ENCODE peak calls at places on chromosomes 13 and 19, in six cellular contexts. One of them, this sample, is unnamed.
A peak's percentile ranks its signal among the peaks of the same experiment; 100 is the strongest.

GRCh38 chr13:35793823-35794222 is 317.3 kb upstream of the MAB21L1 start:
- DNase-seq in Calu3: no peak
- DNase-seq in MCF 10A: no peak
- DNase-seq in HCT116: no peak
- DNase-seq in CD4-positive, alpha-beta T cell: no peak
- DNase-seq in bronchial epithelial cell: no peak
- DNase-seq in this sample: no peak

GRCh38 chr19:1914826-1915341 is 9.7 kb downstream of the ADAT3 start:
- DNase-seq in HCT116: no peak
- DNase-seq in MCF 10A: no peak
- DNase-seq in bronchial epithelial cell: no peak
- DNase-seq in Calu3: no peak
- DNase-seq in CD4-positive, alpha-beta T cell: no peak
- DNase-seq in this sample: no peak

GRCh38 chr13:44293908-44294735 is 79.5 kb upstream of the SERP2 start:
- DNase-seq in bronchial epithelial cell: peak; percentile 58
- DNase-seq in MCF 10A: peak; percentile 36
- DNase-seq in CD4-positive, alpha-beta T cell: no peak
- DNase-seq in Calu3: no peak
- DNase-seq in HCT116: no peak
- DNase-seq in this sample: no peak

GRCh38 chr19:3234800-3235199 is 10.3 kb downstream of the CELF5 start:
- DNase-seq in HCT116: no peak
- DNase-seq in CD4-positive, alpha-beta T cell: no peak
- DNase-seq in Calu3: peak; percentile 26
- DNase-seq in MCF 10A: no peak
- DNase-seq in bronchial epithelial cell: no peak
- DNase-seq in this sample: no peak

GRCh38 chr19:1411255-1412191 is 4.1 kb downstream of the DAZAP1 start:
- DNase-seq in HCT116: no peak
- DNase-seq in MCF 10A: no peak
- DNase-seq in CD4-positive, alpha-beta T cell: no peak
- DNase-seq in Calu3: no peak
- DNase-seq in bronchial epithelial cell: no peak
- DNase-seq in this sample: no peak

GRCh38 chr19:39236527-39236926 is 8.3 kb downstream of the IFNL3 start:
- DNase-seq in CD4-positive, alpha-beta T cell: peak; percentile 11
- DNase-seq in bronchial epithelial cell: no peak
- DNase-seq in Calu3: no peak
- DNase-seq in MCF 10A: no peak
- DNase-seq in HCT116: no peak
- DNase-seq in this sample: no peak

GRCh38 chr13:44451109-44451508 is 77.5 kb downstream of the SERP2 start:
- DNase-seq in HCT116: no peak
- DNase-seq in bronchial epithelial cell: no peak
- DNase-seq in MCF 10A: no peak
- DNase-seq in Calu3: no peak
- DNase-seq in CD4-positive, alpha-beta T cell: no peak
- DNase-seq in this sample: no peak

GRCh38 chr13:87123987-87124784 is 547.0 kb upstream of the SLITRK5 start:
- DNase-seq in Calu3: peak; percentile 0
- DNase-seq in HCT116: peak; percentile 75
- DNase-seq in bronchial epithelial cell: peak; percentile 96
- DNase-seq in MCF 10A: peak; percentile 99
- DNase-seq in CD4-positive, alpha-beta T cell: no peak
- DNase-seq in this sample: peak; percentile 82

GRCh38 chr13:76036176-76036575 is 400.0 kb downstream of the LMO7 start:
- DNase-seq in HCT116: no peak
- DNase-seq in MCF 10A: no peak
- DNase-seq in bronchial epithelial cell: no peak
- DNase-seq in CD4-positive, alpha-beta T cell: no peak
- DNase-seq in Calu3: no peak
- DNase-seq in this sample: no peak

GRCh38 chr19:45716314-45717130 is 14.2 kb downstream of the FBXO46 start:
- DNase-seq in bronchial epithelial cell: peak; percentile 52
- DNase-seq in HCT116: no peak
- DNase-seq in MCF 10A: peak; percentile 57
- DNase-seq in Calu3: peak; percentile 28
- DNase-seq in CD4-positive, alpha-beta T cell: no peak
- DNase-seq in this sample: peak; percentile 69

GRCh38 chr19:4581381-4582111 is 22.1 kb upstream of the SEMA6B start:
- DNase-seq in bronchial epithelial cell: no peak
- DNase-seq in HCT116: no peak
- DNase-seq in MCF 10A: peak; percentile 52
- DNase-seq in CD4-positive, alpha-beta T cell: no peak
- DNase-seq in Calu3: no peak
- DNase-seq in this sample: no peak

GRCh38 chr13:113216165-113217056 is 7.0 kb downstream of the CUL4A start:
- DNase-seq in Calu3: peak; percentile 20
- DNase-seq in MCF 10A: peak; percentile 83
- DNase-seq in HCT116: peak; percentile 56
- DNase-seq in CD4-positive, alpha-beta T cell: no peak
- DNase-seq in bronchial epithelial cell: peak; percentile 75
- DNase-seq in this sample: peak; percentile 65

GRCh38 chr19:13146763-13147563 is 3.2 kb downstream of the STX10 start:
- DNase-seq in MCF 10A: peak; percentile 84
- DNase-seq in Calu3: peak; percentile 69
- DNase-seq in HCT116: no peak
- DNase-seq in CD4-positive, alpha-beta T cell: no peak
- DNase-seq in bronchial epithelial cell: no peak
- DNase-seq in this sample: no peak

GRCh38 chr19:13155472-13156284 is 5.5 kb downstream of the IER2 start:
- DNase-seq in bronchial epithelial cell: peak; percentile 69
- DNase-seq in Calu3: peak; percentile 85
- DNase-seq in MCF 10A: peak; percentile 78
- DNase-seq in HCT116: no peak
- DNase-seq in CD4-positive, alpha-beta T cell: peak; percentile 48
- DNase-seq in this sample: peak; percentile 64

GRCh38 chr19:16461630-16462051 is 10.1 kb downstream of the EPS15L1 start:
- DNase-seq in HCT116: no peak
- DNase-seq in bronchial epithelial cell: no peak
- DNase-seq in MCF 10A: no peak
- DNase-seq in Calu3: no peak
- DNase-seq in CD4-positive, alpha-beta T cell: no peak
- DNase-seq in this sample: no peak

GRCh38 chr19:8028951-8029491 is 23.5 kb upstream of the CCL25 start:
- DNase-seq in MCF 10A: no peak
- DNase-seq in bronchial epithelial cell: no peak
- DNase-seq in CD4-positive, alpha-beta T cell: no peak
- DNase-seq in Calu3: no peak
- DNase-seq in HCT116: no peak
- DNase-seq in this sample: no peak

GRCh38 chr19:3750211-3750610 is 11.3 kb downstream of the APBA3 start:
- DNase-seq in MCF 10A: no peak
- DNase-seq in Calu3: no peak
- DNase-seq in CD4-positive, alpha-beta T cell: no peak
- DNase-seq in HCT116: no peak
- DNase-seq in bronchial epithelial cell: no peak
- DNase-seq in this sample: no peak

GRCh38 chr13:49220035-49220855 is at the start of gene MLNR:
- DNase-seq in bronchial epithelial cell: no peak
- DNase-seq in Calu3: peak; percentile 62
- DNase-seq in MCF 10A: no peak
- DNase-seq in HCT116: no peak
- DNase-seq in CD4-positive, alpha-beta T cell: peak; percentile 19
- DNase-seq in this sample: no peak
- TF ChIP-seq CTCF in bronchial epithelial cell: peak; percentile 6
- TF ChIP-seq CTCF in Calu3: peak; percentile 39
- TF ChIP-seq CTCF in MCF 10A: no peak
- TF ChIP-seq CTCF in HCT116: no peak
- TF ChIP-seq CTCF in CD4-positive, alpha-beta T cell: no peak
- TF ChIP-seq CTCF in this sample: no peak

DNA sequence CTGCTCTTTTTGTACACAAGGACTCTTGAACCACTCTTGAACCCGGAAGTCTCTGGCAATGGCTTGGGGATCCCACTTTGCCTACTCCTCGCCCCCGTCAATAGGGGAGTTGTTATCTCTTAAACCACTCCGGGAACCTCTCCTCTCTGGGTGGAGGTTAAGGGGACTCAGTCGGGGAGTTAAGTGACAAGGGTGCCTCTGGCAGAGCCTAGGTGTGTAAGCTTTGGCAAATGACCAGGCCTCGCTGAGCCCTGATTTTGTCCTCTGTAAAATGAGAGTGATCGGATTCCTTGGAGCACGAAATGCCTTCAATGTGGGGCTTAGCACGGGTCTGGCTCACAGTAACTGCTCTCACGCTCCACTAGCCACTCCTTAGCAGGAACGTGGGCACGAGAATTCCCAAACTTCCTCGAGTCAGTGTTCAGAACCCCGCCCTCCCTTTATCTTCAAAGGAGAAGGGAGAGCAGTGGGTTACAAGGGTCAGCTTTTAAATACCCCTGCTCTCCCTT is 193.3 kb downstream of the KATNAL1 start:
- DNase-seq in bronchial epithelial cell: peak; percentile 13
- DNase-seq in MCF 10A: peak; percentile 4
- DNase-seq in HCT116: no peak
- DNase-seq in CD4-positive, alpha-beta T cell: no peak
- DNase-seq in Calu3: peak; percentile 19
- DNase-seq in this sample: no peak
- TF ChIP-seq CTCF in bronchial epithelial cell: no peak
- TF ChIP-seq CTCF in MCF 10A: no peak
- TF ChIP-seq CTCF in HCT116: no peak
- TF ChIP-seq CTCF in CD4-positive, alpha-beta T cell: no peak
- TF ChIP-seq CTCF in Calu3: no peak
- TF ChIP-seq CTCF in this sample: no peak

GRCh38 chr13:31703780-31704179 is 35.5 kb upstream of the RXFP2 start:
- DNase-seq in MCF 10A: no peak
- DNase-seq in CD4-positive, alpha-beta T cell: no peak
- DNase-seq in bronchial epithelial cell: no peak
- DNase-seq in Calu3: no peak
- DNase-seq in HCT116: no peak
- DNase-seq in this sample: no peak

GRCh38 chr13:31697290-31697689 is 42.0 kb upstream of the RXFP2 start:
- DNase-seq in CD4-positive, alpha-beta T cell: no peak
- DNase-seq in bronchial epithelial cell: peak; percentile 11
- DNase-seq in HCT116: no peak
- DNase-seq in MCF 10A: peak; percentile 6
- DNase-seq in Calu3: no peak
- DNase-seq in this sample: peak; percentile 3

GRCh38 chr13:31699650-31700049 is 39.7 kb upstream of the RXFP2 start:
- DNase-seq in HCT116: no peak
- DNase-seq in CD4-positive, alpha-beta T cell: no peak
- DNase-seq in MCF 10A: peak; percentile 11
- DNase-seq in Calu3: no peak
- DNase-seq in bronchial epithelial cell: no peak
- DNase-seq in this sample: no peak
- TF ChIP-seq CTCF in HCT116: no peak
- TF ChIP-seq CTCF in CD4-positive, alpha-beta T cell: no peak
- TF ChIP-seq CTCF in MCF 10A: no peak
- TF ChIP-seq CTCF in Calu3: no peak
- TF ChIP-seq CTCF in bronchial epithelial cell: no peak
- TF ChIP-seq CTCF in this sample: no peak

DNA sequence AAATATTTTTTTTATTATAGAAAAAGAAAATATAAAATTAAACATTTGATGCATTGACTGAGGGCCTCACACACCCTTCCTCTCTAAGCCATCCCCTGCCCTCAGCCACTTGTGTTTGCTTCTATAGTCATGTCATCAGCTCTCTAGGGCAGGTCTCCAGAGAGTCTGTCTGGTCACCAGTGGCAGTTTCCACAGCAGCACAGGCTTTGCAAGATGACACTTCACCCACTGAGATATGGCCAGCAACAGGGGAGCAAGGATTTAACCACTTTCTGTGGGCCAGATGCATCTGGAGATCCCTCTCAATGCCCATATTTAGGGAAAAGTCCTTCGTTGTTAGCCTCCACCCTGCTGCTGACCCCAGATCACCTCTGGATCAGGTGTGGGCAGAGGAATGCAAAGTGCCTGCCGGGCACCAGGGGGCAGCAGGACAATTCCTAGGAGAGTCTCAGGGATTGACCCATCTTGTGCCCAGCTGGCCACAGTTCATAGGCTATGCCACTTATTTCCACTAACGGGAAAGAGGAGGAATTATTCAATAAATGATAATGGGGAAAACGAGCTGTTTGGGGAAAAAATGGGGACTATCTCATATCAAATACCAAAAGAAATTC is 4.8 kb downstream of the ABCC4 start:
- DNase-seq in Calu3: peak; percentile 34
- DNase-seq in bronchial epithelial cell: peak; percentile 25
- DNase-seq in CD4-positive, alpha-beta T cell: no peak
- DNase-seq in HCT116: peak; percentile 21
- DNase-seq in MCF 10A: peak; percentile 70
- DNase-seq in this sample: peak; percentile 46
- TF ChIP-seq CTCF in Calu3: peak; percentile 32
- TF ChIP-seq CTCF in bronchial epithelial cell: peak; percentile 73
- TF ChIP-seq CTCF in CD4-positive, alpha-beta T cell: peak; percentile 53
- TF ChIP-seq CTCF in HCT116: peak; percentile 80
- TF ChIP-seq CTCF in MCF 10A: peak; percentile 55
- TF ChIP-seq CTCF in this sample: peak; percentile 53

DNA sequence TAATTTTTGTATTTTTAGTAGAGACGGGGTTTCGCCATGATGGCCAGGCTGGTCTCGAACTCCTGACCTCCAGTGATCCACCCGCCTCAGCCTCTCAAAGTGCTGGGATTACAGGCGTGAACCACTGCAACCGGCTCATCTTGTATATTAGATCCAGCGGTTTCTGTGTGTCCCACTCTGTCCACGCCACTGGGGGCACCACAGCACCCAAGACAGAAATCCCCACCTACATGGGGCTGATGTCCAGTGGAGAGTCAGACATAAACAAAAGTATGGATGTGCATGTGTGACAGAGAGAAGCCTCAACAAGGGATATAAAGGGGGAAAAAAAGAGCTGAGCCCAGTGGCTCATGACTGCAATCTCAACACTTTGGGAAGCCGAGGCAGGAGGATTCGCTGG is 65.8 kb upstream of the ADGRE5 start:
- DNase-seq in bronchial epithelial cell: no peak
- DNase-seq in HCT116: no peak
- DNase-seq in CD4-positive, alpha-beta T cell: no peak
- DNase-seq in Calu3: no peak
- DNase-seq in MCF 10A: no peak
- DNase-seq in this sample: no peak
- TF ChIP-seq CTCF in bronchial epithelial cell: no peak
- TF ChIP-seq CTCF in HCT116: peak; percentile 32
- TF ChIP-seq CTCF in CD4-positive, alpha-beta T cell: no peak
- TF ChIP-seq CTCF in Calu3: no peak
- TF ChIP-seq CTCF in MCF 10A: no peak
- TF ChIP-seq CTCF in this sample: no peak

GRCh38 chr19:30406220-30406944 is 34.2 kb downstream of the ZNF536 start:
- DNase-seq in HCT116: no peak
- DNase-seq in Calu3: no peak
- DNase-seq in CD4-positive, alpha-beta T cell: no peak
- DNase-seq in MCF 10A: no peak
- DNase-seq in bronchial epithelial cell: no peak
- DNase-seq in this sample: no peak
- TF ChIP-seq CTCF in HCT116: peak; percentile 35
- TF ChIP-seq CTCF in Calu3: no peak
- TF ChIP-seq CTCF in CD4-positive, alpha-beta T cell: no peak
- TF ChIP-seq CTCF in MCF 10A: no peak
- TF ChIP-seq CTCF in bronchial epithelial cell: no peak
- TF ChIP-seq CTCF in this sample: no peak